ENCODE peak calls at places on chromosomes 3 and 15, in ten cellular contexts. U, K, M, R, S, O, Y, P, V and I are unnamed samples.

GRCh38 chr3:46860381-46861292 is 2.6 kb downstream of the MYL3 start:
- DNase-seq in U (no peak), K (peak; percentile 75), M (no peak), R (peak; percentile 16), S (no peak), O (no peak), Y (peak; percentile 17), P (peak; percentile 44), V (peak; percentile 49), I (no peak)

GRCh38 chr15:74545061-74545460 is 4.0 kb downstream of the ARID3B start:
- DNase-seq in U (no peak), K (no peak), M (no peak), R (no peak), S (no peak), O (no peak), Y (no peak), P (no peak), V (no peak), I (no peak)

GRCh38 chr3:127411083-127411727 is 123.4 kb upstream of the PRR20G start:
- DNase-seq in U (no peak), K (peak; percentile 85), M (no peak), R (no peak), S (no peak), O (no peak), Y (no peak), P (no peak), V (no peak), I (peak; percentile 38)

GRCh38 chr3:150038830-150039229 is 68.1 kb upstream of the PFN2 start:
- DNase-seq in U (no peak), K (no peak), M (peak; percentile 11), R (no peak), S (no peak), O (no peak), Y (peak; percentile 86), P (no peak), V (peak; percentile 63), I (no peak)

GRCh38 chr15:60751985-60752952 is 273.3 kb upstream of the ICE2 start:
- DNase-seq in U (peak; percentile 88), K (no peak), M (peak; percentile 64), R (peak; percentile 48), S (no peak), O (no peak), Y (peak; percentile 78), P (peak; percentile 47), V (peak; percentile 59), I (peak; percentile 67)

GRCh38 chr3:194422188-194422587 is 23.1 kb upstream of the GP5 start:
- DNase-seq in U (peak; percentile 67), K (no peak), M (no peak), R (no peak), S (no peak), O (no peak), Y (no peak), P (no peak), V (no peak), I (no peak)

GRCh38 chr15:29826908-29827307 is 4.6 kb upstream of the TJP1 start:
- DNase-seq in U (no peak), K (no peak), M (no peak), R (no peak), S (no peak), O (no peak), Y (no peak), P (no peak), V (no peak), I (no peak)

GRCh38 chr15:55823191-55823670 is 80.3 kb upstream of the PRTG start:
- DNase-seq in U (peak; percentile 83), K (no peak), M (no peak), R (no peak), S (no peak), O (no peak), Y (no peak), P (no peak), V (no peak), I (no peak)

GRCh38 chr3:150094150-150094932 is 123.6 kb upstream of the PFN2 start:
- DNase-seq in U (no peak), K (no peak), M (no peak), R (no peak), S (no peak), O (no peak), Y (no peak), P (no peak), V (no peak), I (no peak)

GRCh38 chr15:63069616-63069952 is 27.0 kb downstream of the TPM1 start:
- DNase-seq in U (no peak), K (no peak), M (no peak), R (no peak), S (no peak), O (no peak), Y (no peak), P (no peak), V (no peak), I (no peak)
- H3K27ac ChIP-seq in U (no peak overlapping the region), K (no peak overlapping the region), M (no peak overlapping the region), R (peak overlapping the region; percentile 45), S (peak overlapping the region; percentile 51), O (no peak overlapping the region), Y (no peak overlapping the region), P (peak overlapping the region; percentile 99), V (no peak overlapping the region), I (peak overlapping the region; percentile 49)

DNA sequence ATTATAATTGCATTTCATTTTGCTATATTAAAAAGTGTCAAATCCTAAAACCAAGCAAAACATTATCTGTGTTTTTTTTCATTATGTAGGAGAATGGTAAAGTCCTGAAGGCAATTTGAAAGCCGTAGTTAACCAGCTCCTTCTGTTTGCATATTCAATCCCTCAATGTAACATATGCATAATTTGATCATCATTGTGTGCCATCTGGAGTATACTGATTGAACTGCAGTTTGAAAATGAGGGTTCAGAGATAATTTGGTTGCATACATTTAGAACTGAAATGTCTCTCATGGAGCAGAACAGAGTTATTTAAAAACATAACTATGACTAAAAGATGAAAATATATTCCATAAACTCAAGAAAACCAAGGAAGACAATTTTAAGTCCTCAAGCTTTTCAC is 518.6 kb downstream of the GBE1 start:
- DNase-seq in U (peak; percentile 64), K (no peak), M (no peak), R (no peak), S (no peak), O (no peak), Y (no peak), P (no peak), V (no peak), I (no peak)
- TF ChIP-seq CTCF in U (peak; percentile 29), K (peak; percentile 57), M (no peak), R (no peak), S (peak; percentile 28), O (no peak), Y (peak; percentile 27), P (peak; percentile 32), V (peak; percentile 17), I (peak; percentile 38)

GRCh38 chr15:81309647-81310460 is 14.1 kb downstream of the STARD5 start:
- DNase-seq in U (no peak), K (no peak), M (no peak), R (no peak), S (no peak), O (no peak), Y (no peak), P (no peak), V (no peak), I (no peak)

GRCh38 chr15:81310480-81310879 is 13.5 kb downstream of the STARD5 start:
- DNase-seq in U (no peak), K (no peak), M (no peak), R (no peak), S (no peak), O (no peak), Y (no peak), P (no peak), V (no peak), I (no peak)

GRCh38 chr15:81311834-81312459 is 12.0 kb downstream of the STARD5 start:
- DNase-seq in U (no peak), K (no peak), M (no peak), R (no peak), S (no peak), O (no peak), Y (no peak), P (no peak), V (no peak), I (no peak)

GRCh38 chr15:81304226-81304625 is 19.7 kb downstream of the STARD5 start:
- DNase-seq in U (no peak), K (no peak), M (no peak), R (no peak), S (no peak), O (no peak), Y (peak; percentile 38), P (peak; percentile 40), V (no peak), I (peak; percentile 73)

DNA sequence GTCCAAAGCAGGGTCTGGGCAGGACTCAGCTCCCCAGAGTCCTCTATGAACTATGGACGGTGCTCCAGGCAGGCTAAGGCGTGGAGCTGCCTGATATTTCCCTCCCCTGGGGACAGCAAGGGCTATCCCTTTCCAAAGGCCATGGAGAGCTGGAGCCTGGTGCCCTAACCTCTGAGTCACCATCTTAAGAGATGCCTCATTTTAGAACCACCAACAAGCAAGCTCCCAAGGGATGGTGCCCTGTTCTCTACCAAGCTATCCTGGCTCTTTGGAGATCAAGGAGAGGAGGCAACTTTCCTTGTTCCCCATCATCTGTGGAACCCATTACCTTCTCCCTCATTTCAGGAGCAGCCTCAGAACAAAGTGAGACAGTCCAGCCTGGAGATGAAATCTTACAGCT is 15.7 kb downstream of the STARD5 start:
- DNase-seq in U (no peak), K (no peak), M (no peak), R (no peak), S (no peak), O (no peak), Y (no peak), P (no peak), V (no peak), I (no peak)
- H3K27ac ChIP-seq in U (no peak overlapping the region), K (no peak overlapping the region), M (no peak overlapping the region), R (no peak overlapping the region), S (no peak overlapping the region), O (no peak overlapping the region), Y (no peak overlapping the region), P (no peak overlapping the region), V (no peak overlapping the region), I (no peak overlapping the region)

GRCh38 chr15:88479169-88479568 is 11.7 kb downstream of the MRPS11 start:
- DNase-seq in U (no peak), K (no peak), M (no peak), R (no peak), S (no peak), O (no peak), Y (no peak), P (no peak), V (no peak), I (no peak)
- TF ChIP-seq CTCF in U (no peak), K (peak; percentile 70), M (no peak), R (no peak), S (no peak), O (no peak), Y (no peak), P (no peak), V (no peak), I (no peak)